ENCODE peak calls at places on chromosomes 5 and 9, in seven cellular contexts. One of them, this sample, is unnamed.

GRCh38 chr5:68647743-68648142 is 432.2 kb downstream of the PIK3R1 start:
- DNase-seq in fibroblast of villous mesenchyme: no peak
- DNase-seq in mammary epithelial cell: no peak
- DNase-seq in small intestine: peak
- DNase-seq in BJ: no peak
- DNase-seq in AG04450: no peak
- DNase-seq in activated T-helper 1 cell treated with Interleukin-2 at 50 U/mL for 16 hours: no peak
- DNase-seq in this sample: no peak

GRCh38 chr5:17302138-17302537 is 84.7 kb downstream of the BASP1 start:
- DNase-seq in fibroblast of villous mesenchyme: no peak
- DNase-seq in mammary epithelial cell: peak
- DNase-seq in small intestine: no peak
- DNase-seq in BJ: no peak
- DNase-seq in AG04450: no peak
- DNase-seq in activated T-helper 1 cell treated with Interleukin-2 at 50 U/mL for 16 hours: no peak
- DNase-seq in this sample: no peak

GRCh38 chr9:5485365-5486085 is 24.8 kb upstream of the PDCD1LG2 start:
- DNase-seq in fibroblast of villous mesenchyme: peak
- DNase-seq in mammary epithelial cell: no peak
- DNase-seq in small intestine: no peak
- DNase-seq in BJ: no peak
- DNase-seq in AG04450: no peak
- DNase-seq in activated T-helper 1 cell treated with Interleukin-2 at 50 U/mL for 16 hours: no peak
- DNase-seq in this sample: no peak

GRCh38 chr5:180873628-180874520 is 12.8 kb upstream of the ZFP62 start:
- DNase-seq in fibroblast of villous mesenchyme: peak
- DNase-seq in mammary epithelial cell: no peak
- DNase-seq in small intestine: peak
- DNase-seq in BJ: no peak
- DNase-seq in AG04450: no peak
- DNase-seq in activated T-helper 1 cell treated with Interleukin-2 at 50 U/mL for 16 hours: no peak
- DNase-seq in this sample: peak

GRCh38 chr5:40746703-40747102 is 9.1 kb downstream of the TTC33 start:
- DNase-seq in fibroblast of villous mesenchyme: no peak
- DNase-seq in mammary epithelial cell: no peak
- DNase-seq in small intestine: no peak
- DNase-seq in BJ: no peak
- DNase-seq in AG04450: no peak
- DNase-seq in activated T-helper 1 cell treated with Interleukin-2 at 50 U/mL for 16 hours: no peak
- DNase-seq in this sample: no peak

GRCh38 chr9:91279296-91280204 is 82.2 kb downstream of the AUH start:
- DNase-seq in fibroblast of villous mesenchyme: no peak
- DNase-seq in mammary epithelial cell: no peak
- DNase-seq in small intestine: no peak
- DNase-seq in BJ: no peak
- DNase-seq in AG04450: no peak
- DNase-seq in activated T-helper 1 cell treated with Interleukin-2 at 50 U/mL for 16 hours: no peak
- DNase-seq in this sample: no peak

GRCh38 chr5:115831163-115831768 is 10.1 kb downstream of the ATG12 start:
- DNase-seq in fibroblast of villous mesenchyme: peak
- DNase-seq in mammary epithelial cell: peak
- DNase-seq in small intestine: peak
- DNase-seq in BJ: no peak
- DNase-seq in AG04450: no peak
- DNase-seq in activated T-helper 1 cell treated with Interleukin-2 at 50 U/mL for 16 hours: no peak
- DNase-seq in this sample: no peak

GRCh38 chr5:67315802-67316103 is 119.2 kb upstream of the CD180 start:
- DNase-seq in fibroblast of villous mesenchyme: no peak
- DNase-seq in mammary epithelial cell: no peak
- DNase-seq in small intestine: no peak
- DNase-seq in BJ: no peak
- DNase-seq in AG04450: no peak
- DNase-seq in activated T-helper 1 cell treated with Interleukin-2 at 50 U/mL for 16 hours: no peak
- DNase-seq in this sample: no peak

GRCh38 chr9:92378825-92379535 is 25.4 kb downstream of the OGN start:
- DNase-seq in fibroblast of villous mesenchyme: no peak
- DNase-seq in mammary epithelial cell: no peak
- DNase-seq in small intestine: peak
- DNase-seq in BJ: no peak
- DNase-seq in AG04450: peak
- DNase-seq in activated T-helper 1 cell treated with Interleukin-2 at 50 U/mL for 16 hours: no peak
- DNase-seq in this sample: no peak

GRCh38 chr9:108727580-108728056 is 128.2 kb downstream of the ACTL7B start:
- DNase-seq in fibroblast of villous mesenchyme: no peak
- DNase-seq in mammary epithelial cell: no peak
- DNase-seq in small intestine: no peak
- DNase-seq in BJ: no peak
- DNase-seq in AG04450: no peak
- DNase-seq in activated T-helper 1 cell treated with Interleukin-2 at 50 U/mL for 16 hours: no peak
- DNase-seq in this sample: peak

GRCh38 chr9:133701981-133702797 is 36.0 kb downstream of the SARDH start:
- DNase-seq in fibroblast of villous mesenchyme: peak
- DNase-seq in mammary epithelial cell: no peak
- DNase-seq in small intestine: peak
- DNase-seq in BJ: no peak
- DNase-seq in AG04450: no peak
- DNase-seq in activated T-helper 1 cell treated with Interleukin-2 at 50 U/mL for 16 hours: peak
- DNase-seq in this sample: no peak

GRCh38 chr5:93603191-93603590 is 20.2 kb downstream of the NR2F1 start:
- DNase-seq in fibroblast of villous mesenchyme: peak
- DNase-seq in mammary epithelial cell: no peak
- DNase-seq in small intestine: no peak
- DNase-seq in BJ: no peak
- DNase-seq in AG04450: no peak
- DNase-seq in activated T-helper 1 cell treated with Interleukin-2 at 50 U/mL for 16 hours: no peak
- DNase-seq in this sample: no peak